ENCODE peak calls at places on chromosome 10, in ten cellular contexts. K, Q, C, Z, G, E, L, I, W and T are unnamed samples.

GRCh38 chr10:19731560-19731959 is 84.7 kb upstream of the PLXDC2 start:
- DNase-seq in K (no peak), Z (no peak), E (no peak), C (no peak), Q (no peak), G (no peak), W (no peak), I (no peak), L (no peak), T (no peak)

GRCh38 chr10:17989908-17990767 is 38.4 kb downstream of the SLC39A12 start:
- DNase-seq in L (peak; percentile 87), K (no peak), Z (no peak), E (no peak), I (peak; percentile 82), W (peak; percentile 83), Q (no peak), G (no peak), C (no peak), T (peak; percentile 79)

GRCh38 chr10:75640803-75641202 is 209.4 kb downstream of the LRMDA start:
- DNase-seq in I (no peak), C (no peak), L (no peak), G (no peak), K (no peak), Q (peak; percentile 39), W (no peak), Z (no peak), E (no peak), T (no peak)

GRCh38 chr10:58752665-58753064 is 240.0 kb downstream of the BICC1 start:
- DNase-seq in I (no peak), G (no peak), K (no peak), C (no peak), L (no peak), W (no peak), Z (no peak), E (no peak), Q (no peak), T (no peak)

GRCh38 chr10:70649526-70649925 is 22.8 kb upstream of the ADAMTS14 start:
- DNase-seq in G (no peak), W (peak; percentile 61), E (no peak), C (no peak), Z (no peak), I (peak; percentile 84), K (no peak), L (peak; percentile 84), Q (no peak), T (peak; percentile 99)

GRCh38 chr10:27192284-27192683 is 37.1 kb downstream of the MASTL start:
- DNase-seq in Q (no peak), E (no peak), C (no peak), K (no peak), Z (no peak), L (peak; percentile 94), G (no peak), W (peak; percentile 92), I (peak; percentile 86), T (peak; percentile 82)

GRCh38 chr10:74500026-74500704 is 326.2 kb upstream of the KAT6B start:
- DNase-seq in Q (no peak), W (no peak), Z (no peak), K (no peak), L (no peak), E (no peak), C (no peak), G (no peak), I (no peak), T (no peak)

GRCh38 chr10:52129410-52130178 is 184.5 kb upstream of the DKK1 start:
- DNase-seq in W (no peak), E (no peak), G (no peak), C (no peak), Q (no peak), Z (no peak), I (no peak), K (no peak), L (no peak), T (no peak)

GRCh38 chr10:97632949-97633884 is at the start of gene MORN4:
- DNase-seq in I (peak; percentile 89), L (peak; percentile 87), Q (peak; percentile 95), K (peak; percentile 96), W (peak; percentile 88), E (peak; percentile 88), G (peak; percentile 91), Z (peak; percentile 93), C (peak; percentile 93), T (peak; percentile 90)

GRCh38 chr10:97631098-97631497 is 2.2 kb downstream of the MORN4 start:
- DNase-seq in K (no peak), E (no peak), Z (no peak), L (peak; percentile 10), W (no peak), C (no peak), G (no peak), Q (no peak), I (no peak), T (no peak)

GRCh38 chr10:97629289-97629688 is 4.0 kb downstream of the MORN4 start:
- DNase-seq in Q (no peak), Z (no peak), E (no peak), W (no peak), C (no peak), L (no peak), I (no peak), K (no peak), G (no peak), T (no peak)

GRCh38 chr10:97635577-97635976 is 2.3 kb upstream of the MORN4 start:
- DNase-seq in Z (no peak), C (no peak), I (no peak), E (no peak), Q (no peak), K (no peak), W (no peak), G (no peak), L (no peak), T (no peak)

DNA sequence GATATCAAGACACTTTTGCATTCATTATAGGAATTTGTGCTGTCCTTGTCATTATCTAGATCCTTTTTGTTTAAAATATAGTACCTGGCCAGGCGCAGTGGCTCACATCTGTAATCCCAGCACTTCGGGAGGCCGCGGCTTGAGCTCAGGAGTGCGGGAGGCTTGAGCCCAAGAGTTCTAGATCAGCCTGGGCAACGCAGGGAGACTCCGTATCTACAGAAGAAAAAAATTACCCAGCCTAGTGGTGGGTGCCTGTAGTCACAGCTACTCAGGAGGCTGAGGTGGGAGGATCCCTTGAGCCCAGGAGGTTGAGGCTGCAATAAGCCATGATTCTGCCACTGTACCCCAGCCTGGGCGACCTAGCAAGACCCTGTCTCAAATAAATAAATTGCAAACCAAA is 621 bp upstream of the MORN4 start:
- DNase-seq in E (no peak), L (no peak), W (no peak), K (no peak), Z (peak; percentile 3), G (no peak), C (no peak), Q (peak; percentile 37), I (no peak), T (peak; percentile 20)
- TF ChIP-seq CTCF in E (peak; percentile 37), L (no peak), W (peak; percentile 5), K (peak; percentile 26), Z (peak; percentile 56), G (no peak), C (no peak), Q (peak; percentile 29), I (peak; percentile 39), T (no peak)

DNA sequence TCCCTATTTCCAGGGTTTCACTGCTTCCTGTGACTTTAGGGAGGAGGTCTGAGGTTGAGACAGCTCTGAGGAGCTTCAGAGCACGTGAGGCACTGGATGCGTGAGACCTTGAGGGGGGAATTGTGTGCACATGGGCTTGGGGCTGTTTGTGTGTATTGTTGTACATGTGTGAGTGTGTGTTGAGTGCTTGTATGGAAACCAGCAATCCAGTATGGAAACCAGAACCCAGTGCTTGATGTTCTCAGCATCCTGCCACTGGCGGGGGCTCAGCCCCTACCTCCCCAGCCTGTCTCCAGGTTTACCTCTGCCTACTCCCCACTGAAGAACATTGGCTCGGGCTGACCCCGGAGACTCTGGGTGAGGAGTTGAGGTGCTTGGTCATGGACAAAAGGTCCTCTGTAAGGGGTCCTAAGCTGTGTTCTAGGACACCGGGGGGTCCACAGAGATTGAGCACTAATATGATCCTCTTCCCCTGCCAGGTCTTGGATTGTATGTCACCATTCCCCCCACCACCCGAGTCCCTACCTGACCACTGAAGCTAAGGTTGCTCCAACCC is 20.8 kb downstream of the SFTPD start:
- DNase-seq in C (no peak), Z (no peak), G (no peak), W (no peak), I (no peak), K (no peak), L (no peak), Q (no peak), E (no peak), T (no peak)
- TF ChIP-seq CTCF in C (no peak), Z (no peak), G (no peak), W (no peak), I (no peak), K (no peak), L (no peak), Q (no peak), E (no peak), T (no peak)

GRCh38 chr10:49139000-49139865 is 5.4 kb upstream of the FAM170B start:
- DNase-seq in I (peak; percentile 74), G (no peak), Z (no peak), K (no peak), L (peak; percentile 83), W (peak; percentile 85), E (no peak), Q (no peak), C (no peak), T (peak; percentile 54)

GRCh38 chr10:49136525-49136924 is 2.7 kb upstream of the FAM170B start:
- DNase-seq in G (no peak), W (no peak), Z (no peak), Q (no peak), E (no peak), K (no peak), I (no peak), L (no peak), C (no peak), T (no peak)

GRCh38 chr10:49139866-49140195 is 6.0 kb upstream of the FAM170B start:
- DNase-seq in Z (no peak), Q (no peak), W (peak; percentile 94), C (no peak), E (no peak), G (no peak), K (no peak), L (peak; percentile 96), I (peak; percentile 96), T (peak; percentile 95)

GRCh38 chr10:49140306-49141175 is 6.7 kb upstream of the FAM170B start:
- DNase-seq in W (no peak), G (no peak), E (no peak), K (no peak), L (no peak), I (no peak), Z (no peak), Q (no peak), C (no peak), T (no peak)

DNA sequence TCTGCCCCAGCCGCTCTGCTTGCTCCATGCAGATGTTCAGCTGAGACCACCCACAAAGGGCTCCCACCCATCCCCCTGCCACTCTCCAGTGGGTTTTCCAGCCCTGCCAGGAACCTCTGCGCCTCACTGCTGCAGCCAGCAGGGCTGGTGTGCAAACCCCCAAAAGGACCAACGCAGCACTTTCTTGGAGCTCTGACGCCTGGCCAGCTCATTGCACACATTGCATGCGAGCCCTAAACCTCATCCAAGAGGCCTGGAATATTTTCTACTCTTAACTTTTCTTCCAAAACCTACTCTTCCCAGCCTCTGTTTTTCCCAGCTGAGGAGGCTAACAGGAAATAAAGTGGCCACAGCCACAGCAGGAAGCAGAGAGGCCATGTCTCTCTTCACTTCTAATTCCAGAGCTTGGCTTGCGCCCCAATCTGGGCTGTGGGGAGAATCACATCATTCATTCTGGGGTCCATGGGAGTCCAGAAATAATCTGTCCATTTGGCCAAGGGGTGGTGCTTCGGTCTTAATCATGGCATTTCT is 4.6 kb upstream of the FAM170B start:
- DNase-seq in E (no peak), I (peak; percentile 73), W (peak; percentile 82), C (no peak), Z (no peak), L (peak; percentile 62), G (no peak), Q (no peak), K (no peak), T (no peak)
- TF ChIP-seq CTCF in E (no peak), I (peak; percentile 31), W (no peak), C (no peak), Z (no peak), L (no peak), G (no peak), Q (no peak), K (no peak), T (no peak)

DNA sequence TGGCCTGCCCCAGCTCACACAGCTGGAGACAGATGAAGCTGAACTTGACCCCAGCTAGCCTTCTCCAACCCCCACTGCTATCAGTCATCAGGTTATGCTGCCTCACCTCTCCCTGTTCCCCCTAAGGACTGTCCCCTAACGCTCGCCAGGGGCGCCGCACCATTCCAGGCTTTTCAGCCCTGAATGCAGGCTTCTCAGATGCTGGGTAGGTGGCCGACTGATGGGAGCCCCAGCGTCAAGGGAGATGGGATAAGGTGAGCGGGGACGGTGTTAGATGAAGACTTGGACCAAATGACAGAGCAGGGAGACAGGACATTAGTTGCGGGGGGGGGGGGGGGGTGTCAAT is 15.8 kb upstream of the OPALIN start:
- DNase-seq in C (no peak), I (no peak), Z (peak; percentile 9), G (no peak), L (no peak), E (no peak), Q (no peak), K (no peak), W (no peak), T (no peak)
- TF ChIP-seq CTCF in C (no peak), I (peak; percentile 11), Z (no peak), G (no peak), L (no peak), E (peak; percentile 18), Q (no peak), K (no peak), W (no peak), T (no peak)